ENCODE peak calls at places on chromosomes 3 and 15, in nine cellular contexts. F, G, N, T, V, U, S, E and L are unnamed samples.

GRCh38 chr15:72271895-72272212 is 500 bp downstream of the PARP6 start:
- DNase-seq in V (peak; percentile 3), U (peak; percentile 19), F (peak; percentile 21), E (no peak), G (peak; percentile 28), N (no peak), S (peak; percentile 26), T (peak; percentile 13), L (no peak)

GRCh38 chr15:48507416-48508065 is 138.0 kb downstream of the FBN1 start:
- DNase-seq in E (no peak), F (peak; percentile 84), T (peak; percentile 72), V (peak; percentile 64), S (peak; percentile 80), G (peak; percentile 75), N (peak; percentile 27), U (peak; percentile 81), L (no peak)

GRCh38 chr3:12785096-12785495 is 11.4 kb upstream of the CAND2 start:
- DNase-seq in N (no peak), S (no peak), U (no peak), F (no peak), E (no peak), T (no peak), G (no peak), V (no peak), L (no peak)

GRCh38 chr15:68312701-68313204 is 35.2 kb downstream of the FEM1B start:
- DNase-seq in F (peak; percentile 32), V (no peak), G (no peak), T (peak; percentile 24), S (no peak), E (peak; percentile 65), U (peak; percentile 64), N (no peak), L (peak; percentile 63)

GRCh38 chr3:139180489-139180888 is 135.8 kb upstream of the PRR23C start:
- DNase-seq in S (no peak), F (no peak), U (no peak), G (no peak), V (no peak), T (no peak), N (no peak), E (no peak), L (no peak)

GRCh38 chr3:72887378-72887722 is 496 bp upstream of the GXYLT2 start:
- DNase-seq in U (no peak), F (no peak), S (no peak), V (no peak), G (no peak), T (peak; percentile 50), E (no peak), N (no peak), L (no peak)

GRCh38 chr3:155131104-155131503 is 51.0 kb downstream of the MME start:
- DNase-seq in T (peak; percentile 35), V (peak; percentile 27), N (no peak), E (no peak), F (peak; percentile 67), U (peak; percentile 78), S (peak; percentile 69), G (peak; percentile 73), L (no peak)

GRCh38 chr3:197465996-197466549 is 89.7 kb downstream of the BDH1 start:
- DNase-seq in U (peak; percentile 84), G (peak; percentile 75), V (peak; percentile 81), N (no peak), T (peak; percentile 50), S (peak; percentile 69), E (no peak), F (peak; percentile 73), L (peak; percentile 1)

GRCh38 chr15:101342065-101342464 is 47.0 kb upstream of the SNRPA1 start:
- DNase-seq in F (no peak), G (no peak), U (no peak), V (no peak), E (no peak), T (no peak), N (no peak), S (no peak), L (no peak)

GRCh38 chr3:16658004-16658932 is 53.0 kb upstream of the DAZL start:
- DNase-seq in S (no peak), E (no peak), U (peak; percentile 13), F (peak; percentile 27), T (no peak), G (no peak), V (no peak), N (no peak), L (no peak)

GRCh38 chr3:27644936-27645335 is 77.2 kb downstream of the EOMES start:
- DNase-seq in T (no peak), N (no peak), S (no peak), G (no peak), F (no peak), U (peak; percentile 30), E (no peak), V (peak; percentile 27), L (no peak)

GRCh38 chr3:129650256-129650872 is 43.9 kb upstream of the PLXND1 start:
- DNase-seq in S (peak; percentile 91), T (peak; percentile 77), G (peak; percentile 87), U (peak; percentile 90), V (peak; percentile 89), E (no peak), N (peak; percentile 35), F (peak; percentile 92), L (no peak)

GRCh38 chr3:9151240-9151639 is 98.2 kb downstream of the SRGAP3 start:
- DNase-seq in F (no peak), S (no peak), E (no peak), T (no peak), U (peak; percentile 97), G (no peak), V (peak; percentile 18), N (no peak), L (no peak)

GRCh38 chr3:52406231-52406661 is 38.7 kb downstream of the SEMA3G start:
- DNase-seq in T (no peak), N (no peak), V (no peak), S (no peak), F (no peak), G (no peak), E (peak; percentile 73), U (no peak), L (peak; percentile 53)

GRCh38 chr15:60115579-60116415 is 111.7 kb downstream of the FOXB1 start:
- DNase-seq in U (no peak), V (peak; percentile 34), T (peak; percentile 71), F (peak; percentile 76), S (peak; percentile 89), G (peak; percentile 32), N (no peak), E (no peak), L (no peak)
- H3K4me3 ChIP-seq in U (no peak overlapping the region), V (no peak overlapping the region), T (no peak overlapping the region), F (no peak overlapping the region), S (no peak overlapping the region), G (no peak overlapping the region), N (no peak overlapping the region), E (no peak overlapping the region), L (no peak overlapping the region)

GRCh38 chr3:74633021-74633420 is 18.6 kb upstream of the CNTN3 start:
- DNase-seq in E (no peak), N (no peak), S (no peak), F (no peak), U (peak; percentile 59), V (peak; percentile 80), T (no peak), G (no peak), L (no peak)
- TF ChIP-seq CTCF in E (no peak), N (no peak), S (no peak), F (no peak), U (no peak), V (no peak), T (no peak), G (no peak), L (no peak)

GRCh38 chr3:162141232-162141631 is 644.6 kb downstream of the OTOL1 start:
- DNase-seq in S (peak; percentile 52), F (peak; percentile 60), T (peak; percentile 72), G (peak; percentile 38), E (no peak), V (peak; percentile 74), U (peak; percentile 76), N (no peak), L (no peak)
- H3K4me3 ChIP-seq in S (no peak overlapping the region), F (no peak overlapping the region), T (no peak overlapping the region), G (no peak overlapping the region), E (no peak overlapping the region), V (no peak overlapping the region), U (no peak overlapping the region), N (no peak overlapping the region), L (no peak overlapping the region)

GRCh38 chr15:40743466-40743865 is 11.6 kb downstream of the RMDN3 start:
- DNase-seq in F (no peak), N (no peak), S (no peak), T (no peak), U (no peak), V (no peak), E (no peak), G (no peak), L (no peak)

GRCh38 chr15:40737048-40737447 is 18.0 kb downstream of the RMDN3 start:
- DNase-seq in S (no peak), T (no peak), V (no peak), F (no peak), N (no peak), U (no peak), G (no peak), E (no peak), L (no peak)

GRCh38 chr15:40736575-40736974 is 18.5 kb downstream of the RMDN3 start:
- DNase-seq in E (no peak), S (no peak), V (no peak), N (no peak), U (no peak), T (no peak), G (no peak), F (no peak), L (no peak)

GRCh38 chr15:40739042-40739441 is 16.0 kb downstream of the RMDN3 start:
- DNase-seq in N (no peak), G (no peak), F (no peak), S (no peak), E (no peak), V (no peak), U (no peak), T (no peak), L (no peak)

GRCh38 chr15:40739854-40740253 is 15.2 kb downstream of the RMDN3 start:
- DNase-seq in F (no peak), T (no peak), E (no peak), S (no peak), G (no peak), U (no peak), V (no peak), N (no peak), L (no peak)
- TF ChIP-seq CTCF in F (no peak), T (no peak), E (no peak), S (no peak), G (no peak), U (peak; percentile 1), V (no peak), N (no peak), L (no peak)

DNA sequence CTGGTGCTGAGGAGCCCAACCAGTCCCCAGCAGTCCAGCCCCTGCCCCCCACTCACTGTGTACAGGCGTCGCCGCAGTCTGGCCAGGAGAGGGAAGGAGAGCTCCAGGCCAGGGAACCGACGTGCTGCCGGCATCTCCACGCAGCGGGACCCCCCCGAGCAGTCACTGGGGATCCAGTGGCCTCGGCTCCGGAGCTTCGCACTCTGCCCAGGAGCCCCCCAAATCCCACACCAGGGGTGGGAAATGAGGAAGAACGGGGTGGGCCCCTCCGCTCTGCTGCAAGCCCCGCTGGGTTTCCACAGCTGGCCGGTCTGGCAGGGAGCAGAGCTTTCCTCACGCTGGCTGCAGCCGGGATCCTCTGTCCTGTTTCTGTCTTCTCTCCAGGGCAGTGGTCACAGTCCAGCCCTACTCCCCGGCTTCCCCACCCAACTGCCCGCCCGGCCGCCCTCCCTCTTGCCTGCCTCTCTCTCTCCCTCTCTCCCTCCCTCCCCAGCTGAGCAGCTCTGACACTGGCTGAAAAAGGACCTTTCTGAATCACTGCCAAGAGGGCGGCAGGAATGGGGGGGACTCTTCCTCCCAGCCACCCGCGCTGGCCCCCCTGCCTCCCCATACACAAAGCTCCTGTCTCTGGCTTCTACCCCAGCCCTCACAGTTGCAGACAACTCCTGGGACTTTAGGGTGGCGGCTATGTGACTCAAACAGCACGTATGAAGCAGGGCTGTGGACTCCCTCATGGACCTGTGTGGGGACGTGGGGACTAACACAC is 15.8 kb downstream of the TNK2 start:
- DNase-seq in V (peak; percentile 79), F (peak; percentile 78), U (peak; percentile 64), E (no peak), N (no peak), T (peak; percentile 76), G (peak; percentile 68), S (peak; percentile 83), L (no peak)
- H3K4me3 ChIP-seq in V (peak overlapping the region; percentile 43), F (peak overlapping the region; percentile 27), U (peak overlapping the region; percentile 12), E (no peak overlapping the region), N (no peak overlapping the region), T (peak overlapping the region; percentile 46), G (peak overlapping the region; percentile 33), S (peak overlapping the region; percentile 63), L (peak overlapping the region; percentile 34)